ENCODE peak calls at places on chromosome 3, in ten cellular contexts. Q is astrocyte of the spinal cord, U is transverse colon, O is progenitor cell of endocrine pancreas, C is left ventricle myocardium inferior, K is IMR-90, S is WTC11, I is psoas muscle, L is epithelial cell of esophagus, V is WERI-Rb-1. W is an unnamed sample.

GRCh38 chr3:37540786-37541185 is 320.9 kb upstream of the CTDSPL start:
- DNase-seq in Q (no peak), U (no peak), O (no peak), C (no peak), K (no peak), S (no peak), I (peak; percentile 84), L (peak; percentile 30), V (no peak), W (no peak)

GRCh38 chr3:15148614-15149013 is 49.7 kb upstream of the RBSN start:
- DNase-seq in Q (no peak), U (no peak), O (no peak), C (no peak), K (no peak), S (peak; percentile 55), I (no peak), L (peak; percentile 25), V (peak; percentile 55), W (no peak)

GRCh38 chr3:185549111-185549510 is 3.3 kb downstream of the LIPH start:
- DNase-seq in Q (peak; percentile 94), U (no peak), O (no peak), C (no peak), K (peak; percentile 98), S (no peak), I (no peak), L (peak; percentile 97), V (no peak), W (no peak)

GRCh38 chr3:190444576-190445145 is 5.0 kb downstream of the TMEM207 start:
- DNase-seq in Q (peak; percentile 13), U (no peak), O (no peak), C (no peak), K (peak; percentile 6), S (no peak), I (no peak), L (no peak), V (no peak), W (no peak)

GRCh38 chr3:161028485-161029018 is 76.6 kb downstream of the B3GALNT1 start:
- DNase-seq in Q (no peak), U (no peak), O (no peak), C (no peak), K (no peak), S (no peak), I (no peak), L (no peak), V (no peak), W (no peak)

GRCh38 chr3:21920431-21920830 is 169.4 kb upstream of the ZNF385D start:
- DNase-seq in Q (peak; percentile 80), U (no peak), O (no peak), C (no peak), K (peak; percentile 94), S (no peak), I (no peak), L (peak; percentile 66), V (no peak), W (no peak)

GRCh38 chr3:62559831-62560445 is 186.6 kb upstream of the FEZF2 start:
- DNase-seq in Q (peak; percentile 57), U (no peak), O (no peak), C (no peak), K (peak; percentile 57), S (no peak), I (no peak), L (peak; percentile 49), V (no peak), W (no peak)

GRCh38 chr3:52798978-52799476 is 4.4 kb downstream of the ITIH3 start:
- DNase-seq in Q (no peak), U (peak; percentile 17), O (no peak), C (no peak), K (no peak), S (peak; percentile 79), I (no peak), L (peak; percentile 79), V (peak; percentile 31), W (no peak)

GRCh38 chr3:124886168-124887051 is 755 bp downstream of the ITGB5 start:
- DNase-seq in Q (peak; percentile 47), U (peak; percentile 70), O (peak; percentile 58), C (peak; percentile 40), K (peak; percentile 38), S (peak; percentile 54), I (peak; percentile 74), L (peak; percentile 43), V (peak; percentile 39), W (peak; percentile 54)

GRCh38 chr3:46923559-46924350 is 46.2 kb downstream of the PTH1R start:
- DNase-seq in Q (peak; percentile 32), U (peak; percentile 43), O (peak; percentile 35), C (no peak), K (peak; percentile 12), S (peak; percentile 69), I (peak; percentile 70), L (peak; percentile 44), V (peak; percentile 42), W (no peak)

GRCh38 chr3:188446014-188446413 is 292.1 kb downstream of the LPP start:
- DNase-seq in Q (no peak), U (no peak), O (no peak), C (no peak), K (no peak), S (no peak), I (no peak), L (no peak), V (no peak), W (no peak)

GRCh38 chr3:180253283-180253682 is 216.5 kb upstream of the PEX5L start:
- DNase-seq in Q (no peak), U (no peak), O (no peak), C (no peak), K (peak; percentile 5), S (no peak), I (no peak), L (peak; percentile 82), V (no peak), W (no peak)

GRCh38 chr3:142270407-142270806 is 45.0 kb upstream of the GK5 start:
- DNase-seq in Q (no peak), U (no peak), O (no peak), C (no peak), K (no peak), S (no peak), I (no peak), L (no peak), V (no peak), W (no peak)
- TF ChIP-seq CTCF in Q (no peak), U (no peak), O (no peak), C (no peak), K (no peak), S (no peak), I (no peak), L (no peak), V (peak; percentile 18), W (no peak)

GRCh38 chr3:140898340-140899180 is 43.1 kb upstream of the SLC25A36 start:
- DNase-seq in Q (peak; percentile 90), U (no peak), O (no peak), C (no peak), K (peak; percentile 87), S (no peak), I (no peak), L (peak; percentile 68), V (peak; percentile 16), W (no peak)
- TF ChIP-seq CTCF in Q (peak; percentile 62), U (peak; percentile 73), O (peak; percentile 68), C (peak; percentile 62), K (peak; percentile 83), S (peak; percentile 26), I (peak; percentile 57), L (peak; percentile 69), V (peak; percentile 20), W (peak; percentile 61)

DNA sequence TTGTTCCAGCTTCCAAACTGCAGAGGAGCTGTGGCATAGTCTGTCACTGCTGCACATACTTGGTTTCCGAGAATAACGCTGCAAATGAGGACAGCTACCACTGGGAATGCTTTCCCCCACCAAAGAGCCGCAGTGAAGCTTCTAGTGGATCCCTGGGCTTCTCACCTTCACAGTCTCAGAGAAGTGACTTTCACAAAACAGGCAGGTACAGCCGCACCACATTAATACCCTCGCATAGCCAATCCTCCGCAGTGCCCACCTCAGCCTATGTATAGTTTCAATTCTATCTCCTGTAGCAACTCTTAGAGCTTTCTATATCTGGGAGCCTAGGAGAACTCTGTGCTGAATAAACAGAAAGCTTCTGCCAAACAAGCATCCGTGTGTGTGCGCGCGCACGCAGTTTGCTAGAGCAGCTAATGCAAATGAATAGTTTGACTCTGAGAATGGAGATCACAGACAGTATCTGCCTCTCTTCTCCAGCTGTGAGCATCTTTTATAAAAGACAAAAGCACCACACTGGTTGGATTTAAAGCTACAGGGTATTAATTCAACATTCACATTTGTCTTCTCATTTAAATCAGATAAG is 81.9 kb upstream of the PLXND1 start:
- DNase-seq in Q (peak; percentile 70), U (peak; percentile 44), O (no peak), C (peak; percentile 77), K (peak; percentile 74), S (peak; percentile 68), I (peak; percentile 81), L (peak; percentile 41), V (peak; percentile 32), W (peak; percentile 59)
- TF ChIP-seq CTCF in Q (no peak), U (no peak), O (no peak), C (no peak), K (no peak), S (no peak), I (no peak), L (no peak), V (no peak), W (no peak)

GRCh38 chr3:50294492-50295403 is 2.5 kb upstream of the IFRD2 start:
- DNase-seq in Q (no peak), U (no peak), O (no peak), C (peak; percentile 16), K (no peak), S (no peak), I (no peak), L (no peak), V (no peak), W (no peak)

GRCh38 chr3:50290116-50290745 is 2.0 kb downstream of the IFRD2 start:
- DNase-seq in Q (no peak), U (no peak), O (no peak), C (peak; percentile 14), K (no peak), S (no peak), I (no peak), L (no peak), V (no peak), W (peak; percentile 25)

GRCh38 chr3:50294089-50294488 is 1.9 kb upstream of the IFRD2 start:
- DNase-seq in Q (no peak), U (no peak), O (no peak), C (no peak), K (no peak), S (no peak), I (no peak), L (no peak), V (no peak), W (no peak)

GRCh38 chr3:50292924-50293801 is 934 bp upstream of the IFRD2 start:
- DNase-seq in Q (no peak), U (no peak), O (no peak), C (peak; percentile 18), K (no peak), S (no peak), I (no peak), L (no peak), V (no peak), W (no peak)

DNA sequence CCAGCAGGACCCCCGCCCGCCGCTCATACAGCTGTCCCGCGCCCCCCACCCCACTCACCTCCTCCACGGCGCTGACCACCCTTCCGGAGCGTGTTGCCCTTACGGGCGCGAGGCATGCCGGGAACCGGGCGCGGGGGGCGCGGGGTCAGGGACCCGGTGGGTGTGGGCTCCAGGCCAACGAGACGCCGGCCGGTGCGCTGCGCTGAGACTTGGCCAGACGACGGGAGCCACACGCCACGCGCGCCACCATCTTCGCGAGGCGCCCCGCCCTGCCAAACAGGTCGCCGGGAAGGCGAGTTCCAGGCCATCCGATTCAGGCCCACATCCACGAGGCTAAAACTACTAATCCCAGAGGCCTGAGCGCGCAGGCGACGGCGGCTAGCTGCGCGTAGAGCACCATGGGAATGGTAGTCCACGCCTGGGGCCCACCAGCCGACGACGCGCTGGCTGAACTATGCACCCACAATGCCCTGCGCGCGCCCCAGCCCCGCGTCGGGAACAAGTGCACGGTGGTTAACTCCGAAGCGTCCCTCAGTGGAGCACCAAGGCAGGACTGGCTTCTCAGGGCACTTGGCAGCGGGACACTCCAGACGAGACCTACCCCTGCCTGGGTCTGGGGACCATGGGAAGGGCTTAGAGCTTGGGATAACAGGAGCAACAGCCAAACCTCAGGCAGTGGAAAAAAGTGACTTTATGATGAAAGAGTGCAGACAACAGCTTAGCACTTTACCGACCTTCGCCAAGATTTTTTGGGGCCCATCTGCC is at the start of gene IFRD2:
- DNase-seq in Q (peak; percentile 98), U (peak; percentile 97), O (peak; percentile 91), C (peak; percentile 97), K (peak; percentile 97), S (peak; percentile 97), I (peak; percentile 99), L (peak; percentile 99), V (peak; percentile 97), W (peak; percentile 97)
- TF ChIP-seq CTCF in Q (no peak), U (peak; percentile 19), O (no peak), C (no peak), K (no peak), S (no peak), I (no peak), L (no peak), V (no peak), W (peak; percentile 9)